ENCODE peak calls at places on chromosomes 4 and X, in five cellular contexts. O, C, K, S and R are unnamed samples.

GRCh38 chr4:174999407-174999806 is 81.2 kb downstream of the ADAM29 start:
- DNase-seq in O (peak), C (peak), K (peak), S (peak), R (peak)

GRCh38 chr4:168857546-168858314 is 152.3 kb downstream of the CBR4 start:
- DNase-seq in O (no peak), C (peak), K (peak), S (no peak), R (peak)

GRCh38 chrX:134026732-134027311 is 41.4 kb upstream of the GPC3 start:
- DNase-seq in O (peak), C (peak), K (peak), S (peak), R (peak)

GRCh38 chr4:137471461-137471860 is 60.8 kb downstream of the PCDH18 start:
- DNase-seq in O (peak), C (no peak), K (no peak), S (peak), R (peak)

GRCh38 chrX:119488749-119489148 is 20.5 kb downstream of the SLC25A5 start:
- DNase-seq in O (peak), C (peak), K (peak), S (no peak), R (peak)

GRCh38 chr4:92381640-92382039 is 77.9 kb downstream of the GRID2 start:
- DNase-seq in O (no peak), C (peak), K (peak), S (peak), R (peak)

GRCh38 chr4:159142254-159142653 is 39.4 kb downstream of the RAPGEF2 start:
- DNase-seq in O (peak), C (peak), K (peak), S (peak), R (peak)

GRCh38 chr4:111399523-111400135 is 745.6 kb upstream of the FAM241A start:
- DNase-seq in O (no peak), C (peak), K (no peak), S (no peak), R (peak)

GRCh38 chr4:63578383-63578782 is 830.9 kb downstream of the TECRL start:
- DNase-seq in O (peak), C (no peak), K (no peak), S (peak), R (no peak)

GRCh38 chr4:61628727-61629126 is 428.6 kb downstream of the ADGRL3 start:
- DNase-seq in O (no peak), C (no peak), K (no peak), S (no peak), R (no peak)

GRCh38 chr4:152454398-152455011 is 81.4 kb downstream of the FBXW7 start:
- DNase-seq in O (peak), C (peak), K (peak), S (peak), R (peak)

GRCh38 chr4:53076335-53076958 is 214.3 kb downstream of the RASL11B start:
- DNase-seq in O (no peak), C (no peak), K (no peak), S (no peak), R (no peak)

GRCh38 chrX:138745215-138745614 is 33.7 kb upstream of the FGF13 start:
- DNase-seq in O (peak), C (peak), K (peak), S (peak), R (peak)

GRCh38 chrX:119237526-119238035 is 1.5 kb downstream of the PGRMC1 start:
- DNase-seq in O (no peak), C (no peak), K (no peak), S (no peak), R (no peak)

GRCh38 chrX:124406294-124407013 is 60.1 kb downstream of the SH2D1A start:
- DNase-seq in O (peak), C (peak), K (peak), S (peak), R (peak)

GRCh38 chr4:38857354-38858096 is 908 bp upstream of the TLR6 start:
- DNase-seq in O (peak), C (peak), K (peak), S (peak), R (peak)

GRCh38 chr4:117941611-117942010 is 92.7 kb upstream of the NDST3 start:
- DNase-seq in O (no peak), C (no peak), K (no peak), S (no peak), R (no peak)

GRCh38 chrX:9464435-9465371 is at the start of gene TBL1X:
- DNase-seq in O (peak), C (peak), K (peak), S (no peak), R (peak)

GRCh38 chr4:11623726-11624037 is 195.0 kb upstream of the HS3ST1 start:
- DNase-seq in O (peak), C (peak), K (peak), S (peak), R (no peak)

GRCh38 chr4:77820836-77821561 is 1.8 kb upstream of the CNOT6L start:
- DNase-seq in O (no peak), C (no peak), K (peak), S (peak), R (peak)

GRCh38 chrX:96575011-96575410 is 109.6 kb upstream of the DIAPH2 start:
- DNase-seq in O (no peak), C (no peak), K (no peak), S (no peak), R (no peak)

GRCh38 chr4:41428941-41429669 is 108.9 kb upstream of the LIMCH1 start:
- DNase-seq in O (no peak), C (no peak), K (no peak), S (no peak), R (no peak)

GRCh38 chr4:89800012-89800516 is 36.9 kb downstream of the SNCA start:
- DNase-seq in O (peak), C (peak), K (peak), S (peak), R (no peak)

GRCh38 chrX:39196192-39197102 is 395.2 kb downstream of the MID1IP1 start:
- DNase-seq in O (peak), C (peak), K (no peak), S (peak), R (peak)

GRCh38 chr4:20311863-20312262 is 60.2 kb downstream of the SLIT2 start:
- DNase-seq in O (no peak), C (peak), K (no peak), S (no peak), R (no peak)

GRCh38 chr4:108043536-108043935 is 53.8 kb downstream of the HADH start:
- DNase-seq in O (no peak), C (no peak), K (no peak), S (no peak), R (peak)

GRCh38 chr4:151781026-151781425 is 20.2 kb upstream of the GATB start:
- DNase-seq in O (no peak), C (no peak), K (no peak), S (no peak), R (no peak)

GRCh38 chr4:40822781-40823180 is 73.0 kb downstream of the NSUN7 start:
- DNase-seq in O (no peak), C (no peak), K (no peak), S (no peak), R (no peak)

GRCh38 chr4:163404570-163404969 is 60.9 kb downstream of the NPY5R start:
- DNase-seq in O (no peak), C (peak), K (peak), S (no peak), R (no peak)

GRCh38 chr4:90142091-90142490 is 14.9 kb downstream of the CCSER1 start:
- DNase-seq in O (no peak), C (no peak), K (no peak), S (no peak), R (no peak)

GRCh38 chr4:110484767-110485166 is 8.8 kb downstream of the ENPEP start:
- DNase-seq in O (peak), C (peak), K (peak), S (peak), R (peak)

GRCh38 chrX:87900320-87900908 is 382.8 kb downstream of the KLHL4 start:
- DNase-seq in O (peak), C (no peak), K (no peak), S (peak), R (no peak)

GRCh38 chr4:6221296-6221850 is 21.0 kb upstream of the JAKMIP1 start:
- DNase-seq in O (no peak), C (no peak), K (no peak), S (no peak), R (no peak)

GRCh38 chr4:76984788-76985211 is 35.2 kb downstream of the SEPTIN11 start:
- DNase-seq in O (peak), C (peak), K (peak), S (peak), R (peak)

GRCh38 chrX:55919367-55920221 is 202.0 kb downstream of the RRAGB start:
- DNase-seq in O (peak), C (no peak), K (no peak), S (no peak), R (no peak)

GRCh38 chrX:19272452-19272851 is 71.3 kb upstream of the PDHA1 start:
- DNase-seq in O (peak), C (peak), K (peak), S (no peak), R (peak)

GRCh38 chrX:125205918-125206665 is 113.6 kb upstream of the TEX13C start:
- DNase-seq in O (peak), C (peak), K (no peak), S (peak), R (no peak)

DNA sequence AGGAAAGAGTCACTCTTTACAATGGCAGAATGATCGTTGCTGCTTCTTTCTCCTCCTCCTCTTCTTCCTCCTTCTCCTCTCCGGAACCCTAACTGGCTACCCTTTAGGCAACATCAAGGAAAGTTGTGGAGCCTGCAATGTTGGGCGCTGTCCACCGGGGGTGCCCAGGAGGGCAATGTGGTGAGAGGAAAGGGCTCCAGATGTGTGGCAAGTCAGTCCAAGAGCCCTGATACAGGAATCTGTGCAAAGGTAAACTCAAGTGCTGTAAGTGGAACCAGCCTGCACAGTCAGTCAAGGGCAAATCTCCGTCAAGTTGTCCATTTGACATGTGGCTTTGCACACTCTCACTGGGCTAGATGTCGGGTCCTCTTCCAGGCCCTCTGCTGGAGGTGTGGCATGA is 2.8 kb downstream of the RTL5 start:
- DNase-seq in O (peak), C (no peak), K (peak), S (no peak), R (peak)
- TF ChIP-seq CTCF in O (peak), C (peak), K (peak), S (peak), R (peak)

DNA sequence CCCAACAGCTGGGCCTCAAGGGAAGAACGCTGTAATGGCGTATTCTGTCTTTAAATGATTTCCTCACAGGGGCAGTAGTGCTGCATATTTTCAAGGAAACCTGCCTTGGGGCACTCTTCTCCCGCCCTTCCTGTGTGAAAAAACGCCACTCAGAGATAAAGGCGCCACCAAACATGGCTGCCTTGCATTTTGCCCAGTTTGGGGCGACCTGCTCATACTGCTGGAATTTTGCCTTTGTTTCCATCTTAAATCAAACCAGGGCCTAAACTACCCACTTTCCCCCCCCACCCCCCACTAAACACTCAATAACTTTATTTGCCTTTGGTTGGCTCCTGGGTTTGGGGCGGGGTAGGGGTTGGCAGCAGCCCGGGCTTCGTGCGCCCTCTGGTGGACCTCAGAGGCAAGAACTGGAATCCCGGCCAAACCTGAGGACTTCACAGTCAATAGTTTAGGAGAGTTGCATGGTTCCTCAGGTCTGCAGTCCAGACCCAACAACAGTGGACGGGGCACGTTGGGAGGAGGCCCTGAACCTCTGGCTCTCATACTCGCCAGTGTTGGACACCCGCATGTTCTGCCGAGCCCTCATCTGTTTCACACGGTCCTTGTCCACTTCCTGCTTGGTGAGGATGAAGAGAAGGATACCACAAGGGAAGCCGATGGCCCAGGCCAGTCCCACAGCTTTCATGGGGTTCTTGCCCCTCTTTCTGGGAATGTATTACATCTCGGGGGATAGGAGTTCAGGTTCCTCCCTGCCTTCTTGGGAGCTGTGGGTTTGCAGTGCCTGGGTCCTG is 220.1 kb upstream of the STK26 start:
- DNase-seq in O (peak), C (peak), K (no peak), S (no peak), R (peak)
- H3K4me3 ChIP-seq in O (peak), C (peak), K (no peak), S (no peak), R (peak)

GRCh38 chr4:8012517-8012916 is 72.9 kb upstream of the AFAP1 start:
- DNase-seq in O (no peak), C (no peak), K (no peak), S (no peak), R (no peak)

GRCh38 chr4:8013976-8014726 is 74.5 kb upstream of the AFAP1 start:
- DNase-seq in O (no peak), C (no peak), K (no peak), S (no peak), R (no peak)

GRCh38 chr4:8019396-8020365 is 80.0 kb upstream of the AFAP1 start:
- DNase-seq in O (peak), C (no peak), K (no peak), S (peak), R (no peak)

GRCh38 chr4:8016527-8016926 is 76.9 kb upstream of the AFAP1 start:
- DNase-seq in O (no peak), C (no peak), K (peak), S (no peak), R (no peak)

GRCh38 chr4:8015512-8015911 is 75.9 kb upstream of the AFAP1 start:
- DNase-seq in O (peak), C (peak), K (peak), S (peak), R (peak)
- TF ChIP-seq CTCF in O (peak), C (peak), K (peak), S (peak), R (peak)

DNA sequence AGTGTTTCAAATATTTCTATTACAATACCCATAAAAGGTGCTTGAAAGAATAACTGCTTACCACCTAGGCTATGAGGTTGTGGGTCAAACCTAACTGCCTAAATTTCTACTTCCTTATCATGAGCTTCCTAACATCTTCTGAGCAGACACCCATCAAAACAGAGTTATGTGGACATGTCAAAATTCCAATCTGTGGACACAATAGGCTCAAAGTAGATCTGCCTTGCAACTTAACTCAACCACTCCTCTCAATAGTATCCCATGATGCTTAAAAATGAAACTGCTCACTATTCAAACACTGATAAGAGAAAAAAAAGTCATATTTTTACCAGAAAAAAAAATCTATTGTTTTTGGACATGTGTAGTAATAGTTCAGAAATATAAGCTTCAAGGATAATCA is 462.7 kb downstream of the INPP4B start:
- DNase-seq in O (no peak), C (no peak), K (no peak), S (no peak), R (no peak)
- H3K4me3 ChIP-seq in O (no peak), C (no peak), K (no peak), S (no peak), R (no peak)

GRCh38 chr4:8275511-8275910 is 6.0 kb downstream of the HTRA3 start:
- DNase-seq in O (no peak), C (no peak), K (no peak), S (no peak), R (no peak)

GRCh38 chr4:8273450-8273849 is 3.9 kb downstream of the HTRA3 start:
- DNase-seq in O (no peak), C (no peak), K (no peak), S (no peak), R (no peak)

GRCh38 chr4:8274066-8274652 is 4.6 kb downstream of the HTRA3 start:
- DNase-seq in O (no peak), C (no peak), K (no peak), S (no peak), R (no peak)

GRCh38 chr4:8276358-8277240 is 7.0 kb downstream of the HTRA3 start:
- DNase-seq in O (peak), C (peak), K (peak), S (no peak), R (peak)

GRCh38 chr4:8274772-8275241 is 5.3 kb downstream of the HTRA3 start:
- DNase-seq in O (no peak), C (peak), K (peak), S (no peak), R (peak)
- TF ChIP-seq CTCF in O (no peak), C (peak), K (peak), S (no peak), R (peak)

GRCh38 chr4:140355288-140355687 is 18.2 kb upstream of the SCOC start:
- DNase-seq in O (no peak), C (no peak), K (no peak), S (no peak), R (no peak)

GRCh38 chr4:140346136-140346535 is 27.3 kb upstream of the SCOC start:
- DNase-seq in O (no peak), C (no peak), K (no peak), S (no peak), R (no peak)

GRCh38 chr4:140349816-140350215 is 23.6 kb upstream of the SCOC start:
- DNase-seq in O (no peak), C (no peak), K (no peak), S (no peak), R (no peak)

GRCh38 chr4:140353836-140354235 is 19.6 kb upstream of the SCOC start:
- DNase-seq in O (no peak), C (no peak), K (no peak), S (no peak), R (no peak)

GRCh38 chr4:140351778-140352177 is 21.7 kb upstream of the SCOC start:
- DNase-seq in O (no peak), C (no peak), K (no peak), S (no peak), R (no peak)
- H3K4me3 ChIP-seq in O (no peak), C (no peak), K (no peak), S (no peak), R (no peak)